ENCODE peak calls at places on chromosomes 12 and 14, in eight cellular contexts. X is naive thymus-derived CD4-positive, alpha-beta T cell; W is PC-9; L is CD8-positive, alpha-beta memory T cell; T is CD4-positive, CD25-positive, alpha-beta regulatory T cell; N is aorta; I is foreskin keratinocyte; J is adrenal gland. Q is an unnamed sample. For H3K4me1 and H3K27me3, the result is how much of the 10 kb centered on the place peaks cover.

GRCh38 chr14:61438860-61439765 is 117.7 kb downstream of the PRKCH start:
- DNase-seq in X (peak), W (peak), L (peak), T (no peak), N (no peak), I (peak), J (no peak), Q (peak)

GRCh38 chr14:71208702-71209357 is 301.6 kb downstream of the PCNX1 start:
- DNase-seq in X (no peak), W (no peak), L (no peak), T (no peak), N (no peak), I (no peak), J (no peak), Q (no peak)

GRCh38 chr12:26287666-26288408 is 92.5 kb downstream of the SSPN start:
- DNase-seq in X (no peak), W (peak), L (no peak), T (no peak), N (peak), I (peak), J (peak), Q (peak)

GRCh38 chr14:88710709-88711108 is 82.0 kb downstream of the EML5 start:
- DNase-seq in X (no peak), W (no peak), L (no peak), T (no peak), N (no peak), I (no peak), J (no peak), Q (no peak)

GRCh38 chr12:122204829-122205589 is 1.5 kb downstream of the B3GNT4 start:
- DNase-seq in X (no peak), W (no peak), L (no peak), T (no peak), N (no peak), I (no peak), J (no peak), Q (no peak)

GRCh38 chr14:61555056-61555838 is 140.1 kb upstream of the HIF1A start:
- DNase-seq in X (no peak), W (no peak), L (no peak), T (no peak), N (no peak), I (no peak), J (no peak), Q (no peak)

GRCh38 chr12:40286583-40286982 is 61.8 kb downstream of the LRRK2 start:
- DNase-seq in X (no peak), W (no peak), L (no peak), T (no peak), N (no peak), I (peak), J (no peak), Q (no peak)

GRCh38 chr14:26363689-26364088 is 234.1 kb downstream of the NOVA1 start:
- DNase-seq in X (no peak), W (no peak), L (no peak), T (no peak), N (no peak), I (no peak), J (no peak), Q (no peak)

GRCh38 chr12:48618541-48618940 is 48.7 kb upstream of the LALBA start:
- DNase-seq in X (peak), W (peak), L (peak), T (peak), N (peak), I (peak), J (peak), Q (peak)

GRCh38 chr14:91737619-91738018 is 5.7 kb upstream of the CATSPERB start:
- DNase-seq in X (no peak), W (no peak), L (no peak), T (no peak), N (no peak), I (peak), J (no peak), Q (no peak)

GRCh38 chr12:15634010-15634676 is 155.0 kb downstream of the EPS8 start:
- DNase-seq in X (no peak), W (no peak), L (no peak), T (no peak), N (no peak), I (no peak), J (no peak), Q (peak)

GRCh38 chr14:63204407-63205280 is at the start of gene RHOJ:
- DNase-seq in X (no peak), W (no peak), L (no peak), T (no peak), N (no peak), I (no peak), J (no peak), Q (peak)

GRCh38 chr14:77498984-77499527 is 440 bp upstream of the ISM2 start:
- DNase-seq in X (no peak), W (no peak), L (no peak), T (no peak), N (no peak), I (peak), J (no peak), Q (peak)

GRCh38 chr12:124875803-124876132 is 12.1 kb upstream of the SCARB1 start:
- DNase-seq in X (no peak), W (no peak), L (no peak), T (no peak), N (no peak), I (no peak), J (no peak), Q (peak)
- H3K4me1 ChIP-seq in X (under half), W (under half), L (under half), T (under half), N (under half), I (under half), J (under half), Q (under half)

GRCh38 chr14:68638817-68639517 is 153.9 kb downstream of the ZFP36L1 start:
- DNase-seq in X (no peak), W (no peak), L (no peak), T (no peak), N (no peak), I (no peak), J (no peak), Q (no peak)

GRCh38 chr14:68636597-68636996 is 156.3 kb downstream of the ZFP36L1 start:
- DNase-seq in X (no peak), W (no peak), L (no peak), T (no peak), N (no peak), I (no peak), J (no peak), Q (no peak)

GRCh38 chr14:68639518-68640292 is 153.2 kb downstream of the ZFP36L1 start:
- DNase-seq in X (no peak), W (no peak), L (no peak), T (no peak), N (no peak), I (no peak), J (no peak), Q (no peak)

GRCh38 chr14:68637106-68638021 is 155.5 kb downstream of the ZFP36L1 start:
- DNase-seq in X (peak), W (no peak), L (no peak), T (no peak), N (no peak), I (no peak), J (no peak), Q (peak)

DNA sequence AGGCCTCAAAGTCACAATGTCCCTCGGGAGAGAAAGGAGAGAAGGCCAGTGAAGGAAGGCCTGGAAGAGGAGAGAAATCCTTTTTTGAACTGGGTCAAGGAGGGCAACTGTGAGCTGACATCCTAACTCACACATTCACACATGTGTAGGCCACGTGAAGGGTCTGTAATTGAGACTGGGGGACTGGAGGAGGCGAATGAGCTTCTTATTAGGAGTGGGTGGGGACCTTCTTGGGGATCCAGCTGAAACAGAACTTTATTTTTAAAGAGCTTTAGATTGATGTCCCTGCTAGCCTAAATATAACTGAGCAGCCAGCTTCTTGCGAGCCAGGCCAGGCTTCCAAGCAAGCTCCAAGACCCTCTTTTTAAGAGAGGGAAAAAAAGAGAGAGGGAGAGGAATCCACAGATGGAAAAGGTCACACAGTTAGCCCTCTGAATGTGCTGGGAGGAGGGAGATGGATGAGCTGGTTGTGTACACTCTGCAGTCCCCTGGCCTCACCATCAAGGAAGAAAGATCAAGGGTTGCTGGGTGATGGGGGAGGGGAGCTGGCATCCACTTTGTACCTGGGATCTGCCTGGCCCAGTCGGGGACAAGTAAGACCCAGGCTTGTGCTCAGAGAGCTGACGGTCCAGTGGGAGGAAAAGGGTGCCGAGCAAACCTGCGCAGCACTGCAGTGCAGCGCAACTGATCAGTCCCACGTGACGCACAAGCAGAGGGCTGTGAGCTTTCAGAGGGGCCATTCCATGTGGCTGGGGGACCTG is 154.6 kb downstream of the ZFP36L1 start:
- DNase-seq in X (no peak), W (no peak), L (no peak), T (no peak), N (no peak), I (no peak), J (no peak), Q (no peak)
- H3K27ac ChIP-seq in X (no peak), W (no peak), L (no peak), T (no peak), N (no peak), I (no peak), J (peak), Q (peak)

GRCh38 chr12:5434647-5434968 is 2.7 kb downstream of the NTF3 start:
- DNase-seq in X (no peak), W (no peak), L (no peak), T (no peak), N (no peak), I (no peak), J (no peak), Q (no peak)
- H3K27me3 ChIP-seq in X (under half), W (under half), L (under half), T (under half), N (under half), I (half or more), J (under half), Q (under half)

DNA sequence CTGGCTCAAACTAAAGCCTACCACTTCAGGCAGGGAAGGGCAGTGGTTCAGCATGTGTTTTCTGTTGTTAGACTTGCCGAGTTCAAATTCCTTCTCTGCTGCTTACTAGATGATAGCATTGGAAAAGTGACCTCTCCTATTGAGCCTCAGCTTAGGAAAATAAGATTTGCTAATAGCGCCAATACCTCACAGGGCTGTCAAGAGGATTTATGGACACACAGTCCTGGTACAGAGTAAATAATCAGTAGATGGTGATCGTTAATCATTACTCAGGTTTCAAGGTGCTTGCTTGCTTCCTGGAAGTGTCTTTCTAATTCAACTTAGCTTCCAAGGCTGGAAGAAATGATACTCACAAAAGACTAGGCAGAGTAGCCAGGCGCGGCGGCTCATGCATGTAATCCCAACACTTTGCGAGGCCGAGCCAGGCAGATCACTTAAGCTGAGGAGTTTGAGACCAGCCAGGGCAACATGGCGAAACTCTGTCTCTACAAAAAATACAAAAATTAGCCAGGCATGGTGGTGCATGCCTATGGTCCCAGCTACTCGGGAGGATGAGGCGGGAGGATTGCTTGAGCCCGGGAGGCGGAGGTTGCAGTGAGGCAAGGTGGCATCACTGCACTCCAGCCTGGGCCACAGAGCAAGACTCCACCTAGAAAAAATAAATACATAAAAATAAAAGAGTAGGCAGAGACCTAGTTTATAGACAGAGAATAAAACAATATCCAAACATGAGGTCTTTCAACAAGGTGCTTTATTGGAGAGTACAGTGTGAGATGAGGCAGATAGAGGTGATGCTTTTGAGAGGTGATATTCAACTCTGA is 6.0 kb downstream of the PLA2G1B start:
- DNase-seq in X (no peak), W (no peak), L (no peak), T (no peak), N (peak), I (no peak), J (no peak), Q (no peak)
- H3K4me1 ChIP-seq in X (under half), W (under half), L (under half), T (under half), N (under half), I (under half), J (under half), Q (under half)

GRCh38 chr12:104134882-104135281 is 3.1 kb downstream of the NFYB start:
- DNase-seq in X (no peak), W (no peak), L (no peak), T (no peak), N (no peak), I (no peak), J (no peak), Q (no peak)

GRCh38 chr12:104133861-104134260 is 4.1 kb downstream of the NFYB start:
- DNase-seq in X (no peak), W (no peak), L (no peak), T (no peak), N (no peak), I (no peak), J (no peak), Q (no peak)

GRCh38 chr12:104130760-104131159 is 7.2 kb downstream of the NFYB start:
- DNase-seq in X (no peak), W (no peak), L (no peak), T (no peak), N (no peak), I (no peak), J (no peak), Q (no peak)

GRCh38 chr12:104131609-104132008 is 6.4 kb downstream of the NFYB start:
- DNase-seq in X (no peak), W (no peak), L (no peak), T (no peak), N (no peak), I (no peak), J (no peak), Q (no peak)

DNA sequence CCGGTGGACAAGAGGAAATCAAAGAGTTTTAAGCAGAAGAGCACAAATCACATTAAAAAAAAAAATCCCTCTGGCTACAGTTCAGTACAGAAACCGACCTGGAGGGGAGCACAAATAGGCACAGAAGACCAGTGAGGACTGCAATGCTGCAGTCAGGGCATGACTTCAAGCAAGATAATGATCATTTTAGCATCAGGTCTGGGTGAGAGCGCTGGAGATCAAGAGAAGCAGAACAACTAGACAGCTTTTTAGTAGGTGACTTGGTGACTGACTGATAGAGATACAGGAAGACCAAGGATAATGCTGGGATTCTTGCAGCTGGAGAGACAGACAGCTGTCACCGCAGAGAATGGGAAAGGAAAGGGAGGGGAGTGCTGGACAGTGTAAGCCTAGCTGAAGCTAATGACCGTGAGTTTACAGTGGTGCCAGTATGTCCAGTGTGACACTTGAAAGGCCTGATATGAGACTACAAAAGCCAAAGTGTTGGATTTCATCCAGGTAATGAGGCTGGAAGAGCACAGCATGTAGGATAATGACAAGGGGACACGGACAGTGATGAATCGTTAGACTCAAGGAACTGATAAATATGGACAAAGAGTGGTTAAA is 5.6 kb downstream of the NFYB start:
- DNase-seq in X (no peak), W (no peak), L (no peak), T (no peak), N (no peak), I (no peak), J (no peak), Q (no peak)
- H3K27ac ChIP-seq in X (no peak), W (no peak), L (no peak), T (no peak), N (no peak), I (no peak), J (peak), Q (peak)

GRCh38 chr12:57626929-57627445 is 6.0 kb downstream of the B4GALNT1 start:
- DNase-seq in X (no peak), W (no peak), L (no peak), T (no peak), N (no peak), I (no peak), J (no peak), Q (no peak)
- H3K27me3 ChIP-seq in X (under half), W (under half), L (half or more), T (half or more), N (under half), I (half or more), J (half or more), Q (under half)

GRCh38 chr12:120257041-120257821 is 8.3 kb downstream of the PXN start:
- DNase-seq in X (no peak), W (peak), L (no peak), T (no peak), N (peak), I (peak), J (peak), Q (peak)

GRCh38 chr12:120258323-120258896 is 7.1 kb downstream of the PXN start:
- DNase-seq in X (no peak), W (no peak), L (no peak), T (no peak), N (no peak), I (no peak), J (no peak), Q (no peak)

GRCh38 chr12:120252071-120252906 is 13.2 kb downstream of the PXN start:
- DNase-seq in X (peak), W (no peak), L (peak), T (peak), N (no peak), I (no peak), J (no peak), Q (no peak)

GRCh38 chr12:120249875-120250795 is 15.4 kb downstream of the PXN start:
- DNase-seq in X (no peak), W (no peak), L (peak), T (no peak), N (peak), I (peak), J (peak), Q (peak)

GRCh38 chr12:120254809-120255208 is 10.7 kb downstream of the PXN start:
- DNase-seq in X (no peak), W (no peak), L (no peak), T (no peak), N (no peak), I (no peak), J (no peak), Q (no peak)
- H3K4me1 ChIP-seq in X (half or more), W (under half), L (half or more), T (half or more), N (under half), I (under half), J (under half), Q (under half)

Q was measured in right cardiac atrium.